ENCODE peak calls at places on chromosome 11, in four cellular contexts. One of them, this sample, is unnamed.
A peak's percentile ranks its signal among the peaks of the same experiment; 100 is the strongest.

GRCh38 chr11:62602141-62603071 is 741 bp upstream of the MTA2 start:
- DNase-seq in cardiac muscle cell: peak; percentile 82
- DNase-seq in hepatocyte: peak; percentile 68
- DNase-seq in CD8-positive, alpha-beta T cell: peak; percentile 26
- DNase-seq in this sample: no peak

GRCh38 chr11:63834532-63835155 is 4.3 kb upstream of the MARK2 start:
- DNase-seq in cardiac muscle cell: no peak
- DNase-seq in hepatocyte: no peak
- DNase-seq in CD8-positive, alpha-beta T cell: no peak
- DNase-seq in this sample: no peak

GRCh38 chr11:61126266-61126665 is 24.0 kb downstream of the CD5 start:
- DNase-seq in hepatocyte: no peak
- DNase-seq in cardiac muscle cell: peak; percentile 42
- DNase-seq in CD8-positive, alpha-beta T cell: no peak
- DNase-seq in this sample: no peak

GRCh38 chr11:86171627-86172026 is 72.9 kb upstream of the EED start:
- DNase-seq in CD8-positive, alpha-beta T cell: no peak
- DNase-seq in cardiac muscle cell: no peak
- DNase-seq in hepatocyte: no peak
- DNase-seq in this sample: no peak

GRCh38 chr11:41868606-41869005 is 409.2 kb upstream of the LRRC4C start:
- DNase-seq in CD8-positive, alpha-beta T cell: no peak
- DNase-seq in hepatocyte: no peak
- DNase-seq in cardiac muscle cell: no peak
- DNase-seq in this sample: no peak

GRCh38 chr11:86464509-86465221 is 90.0 kb downstream of the CCDC81 start:
- DNase-seq in cardiac muscle cell: no peak
- DNase-seq in hepatocyte: no peak
- DNase-seq in CD8-positive, alpha-beta T cell: no peak
- DNase-seq in this sample: no peak

GRCh38 chr11:87421422-87421821 is 383.7 kb downstream of the TMEM135 start:
- DNase-seq in CD8-positive, alpha-beta T cell: no peak
- DNase-seq in cardiac muscle cell: peak; percentile 90
- DNase-seq in hepatocyte: peak; percentile 86
- DNase-seq in this sample: peak; percentile 54

GRCh38 chr11:71447791-71448256 is 369 bp downstream of the DHCR7 start:
- DNase-seq in cardiac muscle cell: peak; percentile 18
- DNase-seq in hepatocyte: peak; percentile 73
- DNase-seq in CD8-positive, alpha-beta T cell: peak; percentile 15
- DNase-seq in this sample: peak; percentile 31

GRCh38 chr11:65524747-65525658 is at the start of gene SCYL1:
- DNase-seq in cardiac muscle cell: peak; percentile 90
- DNase-seq in CD8-positive, alpha-beta T cell: peak; percentile 83
- DNase-seq in hepatocyte: peak; percentile 94
- DNase-seq in this sample: peak; percentile 74

GRCh38 chr11:66555416-66555815 is 8.7 kb downstream of the ACTN3 start:
- DNase-seq in cardiac muscle cell: no peak
- DNase-seq in hepatocyte: no peak
- DNase-seq in CD8-positive, alpha-beta T cell: no peak
- DNase-seq in this sample: no peak

GRCh38 chr11:61272731-61273130 is 22.4 kb downstream of the VWCE start:
- DNase-seq in CD8-positive, alpha-beta T cell: no peak
- DNase-seq in cardiac muscle cell: no peak
- DNase-seq in hepatocyte: no peak
- DNase-seq in this sample: no peak

GRCh38 chr11:62108017-62108750 is 15.6 kb upstream of the INCENP start:
- DNase-seq in cardiac muscle cell: peak; percentile 82
- DNase-seq in CD8-positive, alpha-beta T cell: peak; percentile 8
- DNase-seq in hepatocyte: peak; percentile 86
- DNase-seq in this sample: no peak

GRCh38 chr11:33452806-33453205 is 195.6 kb downstream of the HIPK3 start:
- DNase-seq in cardiac muscle cell: peak; percentile 84
- DNase-seq in CD8-positive, alpha-beta T cell: no peak
- DNase-seq in hepatocyte: peak; percentile 30
- DNase-seq in this sample: no peak

GRCh38 chr11:112470355-112470754 is 209.7 kb upstream of the PLET1 start:
- DNase-seq in hepatocyte: no peak
- DNase-seq in cardiac muscle cell: peak; percentile 6
- DNase-seq in CD8-positive, alpha-beta T cell: no peak
- DNase-seq in this sample: no peak
- H3K4me3 ChIP-seq in hepatocyte: no peak overlapping the region
- H3K4me3 ChIP-seq in cardiac muscle cell: no peak overlapping the region
- H3K4me3 ChIP-seq in CD8-positive, alpha-beta T cell: no peak overlapping the region
- H3K4me3 ChIP-seq in this sample: no peak overlapping the region

DNA sequence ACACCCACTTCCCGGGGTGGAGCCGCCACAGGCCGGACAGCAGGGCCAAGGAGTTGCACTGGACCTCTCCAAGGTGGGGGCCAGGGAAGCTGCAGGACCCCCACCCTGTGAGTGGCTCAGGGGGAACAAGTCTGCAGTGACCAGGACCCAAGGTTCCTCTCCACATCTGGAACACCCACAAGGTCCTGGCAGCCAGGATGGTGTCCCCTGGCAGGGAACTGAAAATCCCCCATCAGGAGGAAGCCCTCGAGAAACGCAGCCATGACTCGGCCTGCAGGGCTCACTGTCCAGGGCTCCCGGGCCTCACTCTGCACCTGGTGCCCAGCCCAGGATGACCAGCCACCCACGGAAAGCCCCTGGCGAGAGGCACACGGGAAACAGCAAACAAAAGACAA is 11.5 kb downstream of the RNH1 start:
- DNase-seq in CD8-positive, alpha-beta T cell: no peak
- DNase-seq in cardiac muscle cell: no peak
- DNase-seq in hepatocyte: no peak
- DNase-seq in this sample: no peak
- H3K36me3 ChIP-seq in CD8-positive, alpha-beta T cell: peaks cover 43% of the 10 kb centered on the region
- H3K36me3 ChIP-seq in cardiac muscle cell: peaks cover 30% of the 10 kb centered on the region
- H3K36me3 ChIP-seq in hepatocyte: no peaks in the 10 kb centered on the region
- H3K36me3 ChIP-seq in this sample: peaks cover 51% of the 10 kb centered on the region

GRCh38 chr11:128777369-128778011 is 83.6 kb downstream of the FLI1 start:
- DNase-seq in cardiac muscle cell: no peak
- DNase-seq in CD8-positive, alpha-beta T cell: no peak
- DNase-seq in hepatocyte: no peak
- DNase-seq in this sample: no peak
- TF ChIP-seq CTCF in cardiac muscle cell: no peak
- TF ChIP-seq CTCF in CD8-positive, alpha-beta T cell: no peak
- TF ChIP-seq CTCF in hepatocyte: no peak
- TF ChIP-seq CTCF in this sample: no peak

DNA sequence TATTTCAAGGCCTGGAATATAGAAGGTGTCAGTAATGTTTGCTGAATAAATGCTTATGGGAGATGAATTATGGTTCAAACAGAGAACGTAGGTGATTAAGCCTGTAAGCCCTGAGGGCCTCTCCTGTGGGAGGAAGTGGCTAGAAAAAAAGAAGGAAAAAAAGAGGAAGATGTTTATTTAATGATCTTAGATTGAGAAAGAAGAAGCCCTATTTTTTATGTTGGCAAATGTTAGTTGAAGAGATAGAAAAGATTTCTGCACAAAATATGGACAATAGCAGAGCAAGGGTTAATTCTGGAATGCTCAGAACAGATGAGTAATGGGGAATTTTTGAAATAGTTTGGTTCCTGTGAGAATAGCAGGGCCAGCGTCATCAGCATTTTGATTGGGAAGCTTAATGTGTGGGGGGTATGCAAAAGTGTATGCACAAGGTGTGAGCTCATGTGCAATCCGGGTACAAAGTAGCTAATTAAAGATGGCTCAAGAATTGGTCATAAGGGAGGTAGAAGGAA is 95.7 kb downstream of the TEAD1 start:
- DNase-seq in CD8-positive, alpha-beta T cell: no peak
- DNase-seq in hepatocyte: no peak
- DNase-seq in cardiac muscle cell: peak; percentile 90
- DNase-seq in this sample: no peak
- H3K4me3 ChIP-seq in CD8-positive, alpha-beta T cell: no peak overlapping the region
- H3K4me3 ChIP-seq in hepatocyte: no peak overlapping the region
- H3K4me3 ChIP-seq in cardiac muscle cell: no peak overlapping the region
- H3K4me3 ChIP-seq in this sample: no peak overlapping the region

DNA sequence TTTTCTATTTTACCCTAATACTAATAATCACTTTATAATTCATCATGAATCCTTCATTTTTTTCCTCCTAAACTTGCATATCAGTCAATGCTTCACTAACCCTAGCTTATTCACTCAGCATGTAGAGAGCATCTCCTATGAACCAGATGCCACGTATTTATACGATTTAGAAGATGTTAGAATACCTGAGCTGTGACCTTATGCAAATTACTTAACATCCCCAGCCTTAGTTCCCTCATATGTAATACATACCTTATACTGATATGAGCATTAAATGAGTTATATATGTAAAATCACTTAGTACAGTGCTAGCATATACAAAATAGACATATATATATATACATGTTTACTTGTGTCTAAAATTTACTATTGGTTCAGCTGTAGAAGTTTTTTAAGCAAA is 9.0 kb downstream of the FAM76B start:
- DNase-seq in CD8-positive, alpha-beta T cell: no peak
- DNase-seq in hepatocyte: no peak
- DNase-seq in cardiac muscle cell: no peak
- DNase-seq in this sample: no peak
- H3K36me3 ChIP-seq in CD8-positive, alpha-beta T cell: peaks cover 39% of the 10 kb centered on the region
- H3K36me3 ChIP-seq in hepatocyte: no peaks in the 10 kb centered on the region
- H3K36me3 ChIP-seq in cardiac muscle cell: peaks cover 74% of the 10 kb centered on the region
- H3K36me3 ChIP-seq in this sample: peaks cover 3% of the 10 kb centered on the region

GRCh38 chr11:109862808-109863207 is 230.4 kb upstream of the ZC3H12C start:
- DNase-seq in hepatocyte: no peak
- DNase-seq in CD8-positive, alpha-beta T cell: no peak
- DNase-seq in cardiac muscle cell: no peak
- DNase-seq in this sample: no peak

GRCh38 chr11:109857637-109858036 is 235.6 kb upstream of the ZC3H12C start:
- DNase-seq in CD8-positive, alpha-beta T cell: no peak
- DNase-seq in hepatocyte: no peak
- DNase-seq in cardiac muscle cell: no peak
- DNase-seq in this sample: no peak

GRCh38 chr11:109858152-109858551 is 235.0 kb upstream of the ZC3H12C start:
- DNase-seq in hepatocyte: no peak
- DNase-seq in cardiac muscle cell: no peak
- DNase-seq in CD8-positive, alpha-beta T cell: no peak
- DNase-seq in this sample: no peak

GRCh38 chr11:109856958-109857357 is 236.2 kb upstream of the ZC3H12C start:
- DNase-seq in cardiac muscle cell: no peak
- DNase-seq in CD8-positive, alpha-beta T cell: no peak
- DNase-seq in hepatocyte: no peak
- DNase-seq in this sample: no peak

GRCh38 chr11:109859325-109859724 is 233.9 kb upstream of the ZC3H12C start:
- DNase-seq in cardiac muscle cell: peak; percentile 29
- DNase-seq in hepatocyte: no peak
- DNase-seq in CD8-positive, alpha-beta T cell: no peak
- DNase-seq in this sample: no peak
- TF ChIP-seq CTCF in cardiac muscle cell: no peak
- TF ChIP-seq CTCF in hepatocyte: no peak
- TF ChIP-seq CTCF in CD8-positive, alpha-beta T cell: no peak
- TF ChIP-seq CTCF in this sample: no peak

GRCh38 chr11:22927793-22928192 is 67.5 kb upstream of the CCDC179 start:
- DNase-seq in hepatocyte: no peak
- DNase-seq in CD8-positive, alpha-beta T cell: no peak
- DNase-seq in cardiac muscle cell: no peak
- DNase-seq in this sample: no peak

GRCh38 chr11:22922672-22923071 is 62.4 kb upstream of the CCDC179 start:
- DNase-seq in CD8-positive, alpha-beta T cell: no peak
- DNase-seq in cardiac muscle cell: no peak
- DNase-seq in hepatocyte: no peak
- DNase-seq in this sample: no peak

GRCh38 chr11:22926341-22926740 is 66.1 kb upstream of the CCDC179 start:
- DNase-seq in cardiac muscle cell: no peak
- DNase-seq in CD8-positive, alpha-beta T cell: no peak
- DNase-seq in hepatocyte: no peak
- DNase-seq in this sample: no peak

GRCh38 chr11:22920939-22921565 is 60.8 kb upstream of the CCDC179 start:
- DNase-seq in hepatocyte: peak; percentile 75
- DNase-seq in cardiac muscle cell: peak; percentile 70
- DNase-seq in CD8-positive, alpha-beta T cell: no peak
- DNase-seq in this sample: no peak

GRCh38 chr11:22923561-22923960 is 63.3 kb upstream of the CCDC179 start:
- DNase-seq in CD8-positive, alpha-beta T cell: no peak
- DNase-seq in hepatocyte: no peak
- DNase-seq in cardiac muscle cell: no peak
- DNase-seq in this sample: no peak
- H3K4me3 ChIP-seq in CD8-positive, alpha-beta T cell: no peak overlapping the region
- H3K4me3 ChIP-seq in hepatocyte: no peak overlapping the region
- H3K4me3 ChIP-seq in cardiac muscle cell: no peak overlapping the region
- H3K4me3 ChIP-seq in this sample: no peak overlapping the region

DNA sequence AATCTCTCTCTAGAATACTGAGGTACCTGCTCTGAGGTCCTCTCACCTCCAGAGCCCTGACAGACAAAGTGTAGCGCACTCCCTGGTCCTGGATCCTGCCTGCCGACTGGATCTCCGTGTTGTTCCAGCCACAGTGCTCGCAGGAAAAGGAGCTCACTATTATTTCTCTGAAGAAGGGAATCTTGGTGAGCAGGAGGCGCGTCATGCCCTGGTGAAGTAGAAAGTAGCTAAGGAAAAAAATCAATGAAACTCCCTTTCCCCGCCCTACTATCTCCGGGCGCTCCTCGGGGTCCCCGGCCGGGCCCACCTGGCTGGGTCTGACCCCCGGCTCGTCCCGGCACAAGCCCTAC is 412 bp downstream of the ZPR1 start:
- DNase-seq in cardiac muscle cell: no peak
- DNase-seq in CD8-positive, alpha-beta T cell: no peak
- DNase-seq in hepatocyte: no peak
- DNase-seq in this sample: no peak
- H3K36me3 ChIP-seq in cardiac muscle cell: peaks cover 31% of the 10 kb centered on the region
- H3K36me3 ChIP-seq in CD8-positive, alpha-beta T cell: peaks cover 42% of the 10 kb centered on the region
- H3K36me3 ChIP-seq in hepatocyte: no peaks in the 10 kb centered on the region
- H3K36me3 ChIP-seq in this sample: peaks cover 24% of the 10 kb centered on the region

GRCh38 chr11:124633355-124633754 is 10.7 kb downstream of the TBRG1 start:
- DNase-seq in CD8-positive, alpha-beta T cell: no peak
- DNase-seq in hepatocyte: no peak
- DNase-seq in cardiac muscle cell: peak; percentile 31
- DNase-seq in this sample: no peak
- TF ChIP-seq CTCF in CD8-positive, alpha-beta T cell: no peak
- TF ChIP-seq CTCF in hepatocyte: peak; percentile 27
- TF ChIP-seq CTCF in cardiac muscle cell: peak; percentile 40
- TF ChIP-seq CTCF in this sample: peak; percentile 25

This sample was measured in GM06990.